ENCODE peak calls at places on chromosome 19, in nine cellular contexts. N is progenitor cell of endocrine pancreas; Q is stimulated activated CD4-positive, alpha-beta T cell treated with anti-CD3 and anti-CD28 coated beads, Interleukin-1b, Interleukin-23, amount 100 ng/mL, for 1 hour; T is AG04450; U is EL; Z is amniotic stem cell; H is astrocyte of the hippocampus; A is NCI-H2107; R is Caco-2. I is an unnamed sample.

GRCh38 chr19:43572172-43572588 is 3.1 kb downstream of the XRCC1 start:
- DNase-seq in N (no peak), H (no peak), Z (no peak), A (no peak), R (no peak), T (no peak), Q (no peak), U (no peak), I (no peak)

GRCh38 chr19:23470873-23471555 is 75.7 kb upstream of the ZNF91 start:
- DNase-seq in Z (no peak), N (no peak), Q (no peak), R (no peak), T (no peak), A (no peak), H (no peak), U (peak), I (no peak)

GRCh38 chr19:47755762-47756626 is 10.6 kb downstream of the NOP53 start:
- DNase-seq in A (no peak), H (no peak), N (no peak), R (no peak), Z (no peak), T (no peak), U (no peak), Q (no peak), I (no peak)

GRCh38 chr19:10061717-10062310 is 24.3 kb upstream of the SHFL start:
- DNase-seq in A (no peak), N (no peak), U (no peak), R (no peak), Q (no peak), Z (no peak), H (peak), T (no peak), I (no peak)

GRCh38 chr19:326851-327250 is 17.7 kb downstream of the MIER2 start:
- DNase-seq in A (no peak), R (no peak), T (no peak), Q (no peak), N (no peak), H (no peak), Z (no peak), U (no peak), I (no peak)

GRCh38 chr19:35718345-35719041 is 690 bp downstream of the KMT2B start:
- DNase-seq in Q (no peak), Z (no peak), A (no peak), H (peak), N (no peak), U (peak), T (no peak), R (peak), I (no peak)

GRCh38 chr19:32652893-32653625 is 21.9 kb downstream of the ANKRD27 start:
- DNase-seq in T (peak), H (peak), Q (no peak), N (no peak), U (peak), R (no peak), A (peak), Z (no peak), I (no peak)

GRCh38 chr19:47411101-47411500 is 8.2 kb downstream of the MEIS3 start:
- DNase-seq in Z (no peak), U (no peak), T (no peak), N (no peak), H (no peak), Q (no peak), R (no peak), A (no peak), I (no peak)

GRCh38 chr19:55667006-55667381 is 8.0 kb upstream of the EPN1 start:
- DNase-seq in U (no peak), Z (no peak), R (no peak), N (no peak), A (no peak), H (no peak), T (no peak), Q (no peak), I (no peak)

GRCh38 chr19:39327318-39327717 is 6.7 kb upstream of the LRFN1 start:
- DNase-seq in A (no peak), T (no peak), Q (no peak), Z (no peak), U (no peak), H (no peak), R (no peak), N (no peak), I (no peak)

GRCh38 chr19:52992109-52993004 is 21.4 kb upstream of the ERVV-1 start:
- DNase-seq in Z (no peak), U (peak), N (peak), Q (no peak), A (no peak), T (no peak), R (no peak), H (peak), I (peak)

GRCh38 chr19:46056536-46056935 is 15.7 kb upstream of the IGFL4 start:
- DNase-seq in T (no peak), Q (no peak), U (no peak), H (peak), Z (no peak), A (no peak), N (no peak), R (no peak), I (no peak)

GRCh38 chr19:11356676-11357550 is 1.7 kb downstream of the PLPPR2 start:
- DNase-seq in Q (no peak), U (no peak), T (no peak), N (no peak), Z (no peak), H (no peak), R (no peak), A (no peak), I (no peak)

GRCh38 chr19:3099347-3100145 is 5.4 kb downstream of the GNA11 start:
- DNase-seq in A (no peak), N (no peak), Q (no peak), R (no peak), T (no peak), Z (no peak), H (no peak), U (no peak), I (no peak)

I was measured in Panc1.